ENCODE peak calls at places on chromosomes 5 and 9, in six cellular contexts. S, G, C, I, K and H are unnamed samples.

GRCh38 chr5:17379188-17379951 is 118.7 kb upstream of the TAF11L2 start:
- DNase-seq in S (no peak), G (no peak), C (no peak), I (no peak), K (peak; percentile 7), H (peak; percentile 49)

GRCh38 chr9:21976334-21976875 is 17.8 kb downstream of the CDKN2A start:
- DNase-seq in S (no peak), G (no peak), C (no peak), I (no peak), K (no peak), H (no peak)

GRCh38 chr9:113302792-113303418 is at the start of gene RNF183:
- DNase-seq in S (no peak), G (no peak), C (no peak), I (peak; percentile 52), K (no peak), H (no peak)

GRCh38 chr9:120531683-120532300 is 48.2 kb downstream of the CDK5RAP2 start:
- DNase-seq in S (no peak), G (no peak), C (no peak), I (no peak), K (peak; percentile 36), H (peak; percentile 25)

GRCh38 chr9:71243951-71244350 is 122.5 kb upstream of the TRPM3 start:
- DNase-seq in S (no peak), G (no peak), C (no peak), I (no peak), K (no peak), H (no peak)

GRCh38 chr5:144972317-144972716 is 801.6 kb downstream of the KCTD16 start:
- DNase-seq in S (no peak), G (no peak), C (no peak), I (no peak), K (no peak), H (no peak)

GRCh38 chr5:56481147-56481997 is 248.2 kb upstream of the ANKRD55 start:
- DNase-seq in S (peak; percentile 35), G (peak; percentile 89), C (peak; percentile 65), I (peak; percentile 65), K (no peak), H (peak; percentile 73)

GRCh38 chr9:136686794-136687711 is at the start of gene AGPAT2:
- DNase-seq in S (peak; percentile 43), G (peak; percentile 95), C (peak; percentile 94), I (no peak), K (peak; percentile 33), H (peak; percentile 70)

GRCh38 chr9:114002271-114002985 is 75.7 kb downstream of the AMBP start:
- DNase-seq in S (no peak), G (no peak), C (no peak), I (peak; percentile 23), K (no peak), H (no peak)

GRCh38 chr5:113085084-113085414 is 108.5 kb downstream of the DCP2 start:
- DNase-seq in S (no peak), G (no peak), C (no peak), I (no peak), K (no peak), H (no peak)

GRCh38 chr5:146076455-146076854 is 28.9 kb downstream of the PLAC8L1 start:
- DNase-seq in S (no peak), G (no peak), C (no peak), I (no peak), K (no peak), H (no peak)

GRCh38 chr9:137014166-137014565 is 13.9 kb downstream of the ABCA2 start:
- DNase-seq in S (no peak), G (no peak), C (no peak), I (no peak), K (no peak), H (no peak)

GRCh38 chr5:38845555-38846378 is at the start of gene OSMR:
- DNase-seq in S (peak; percentile 32), G (peak; percentile 97), C (no peak), I (peak; percentile 72), K (peak; percentile 2), H (no peak)

GRCh38 chr9:86279839-86280238 is 2.5 kb downstream of the ISCA1 start:
- DNase-seq in S (no peak), G (no peak), C (no peak), I (no peak), K (no peak), H (no peak)

GRCh38 chr5:90326995-90327394 is 82.6 kb downstream of the CETN3 start:
- DNase-seq in S (no peak), G (no peak), C (no peak), I (no peak), K (no peak), H (peak; percentile 20)

GRCh38 chr5:168647083-168647482 is 67.9 kb upstream of the PANK3 start:
- DNase-seq in S (no peak), G (no peak), C (no peak), I (no peak), K (no peak), H (no peak)

GRCh38 chr9:80213613-80214012 is 641.8 kb downstream of the TLE4 start:
- DNase-seq in S (no peak), G (no peak), C (no peak), I (no peak), K (no peak), H (no peak)

GRCh38 chr5:425714-426113 is 17.3 kb upstream of the EXOC3 start:
- DNase-seq in S (no peak), G (no peak), C (no peak), I (no peak), K (peak; percentile 48), H (peak; percentile 85)

GRCh38 chr5:174920906-174921550 is 196.6 kb downstream of the MSX2 start:
- DNase-seq in S (no peak), G (no peak), C (no peak), I (no peak), K (no peak), H (no peak)

GRCh38 chr9:126986506-126986951 is 71.9 kb downstream of the RALGPS1 start:
- DNase-seq in S (no peak), G (no peak), C (no peak), I (no peak), K (no peak), H (no peak)

GRCh38 chr9:73079326-73079725 is 72.3 kb upstream of the ANXA1 start:
- DNase-seq in S (no peak), G (no peak), C (no peak), I (no peak), K (no peak), H (no peak)

GRCh38 chr9:129333961-129334743 is 156.1 kb upstream of the IER5L start:
- DNase-seq in S (peak; percentile 59), G (peak; percentile 97), C (no peak), I (peak; percentile 90), K (no peak), H (no peak)

GRCh38 chr5:39523821-39524220 is 99.0 kb upstream of the DAB2 start:
- DNase-seq in S (no peak), G (no peak), C (no peak), I (no peak), K (no peak), H (no peak)

GRCh38 chr5:26582350-26583040 is 455.9 kb downstream of the CDH9 start:
- DNase-seq in S (no peak), G (no peak), C (no peak), I (no peak), K (no peak), H (no peak)

GRCh38 chr9:108439967-108440366 is 415.8 kb downstream of the ACTL7B start:
- DNase-seq in S (no peak), G (no peak), C (no peak), I (no peak), K (no peak), H (no peak)

GRCh38 chr9:76302543-76302942 is 91.7 kb downstream of the RFK start:
- DNase-seq in S (no peak), G (no peak), C (no peak), I (no peak), K (no peak), H (no peak)

GRCh38 chr9:120490888-120491595 is 88.9 kb downstream of the CDK5RAP2 start:
- DNase-seq in S (no peak), G (no peak), C (peak; percentile 18), I (no peak), K (no peak), H (no peak)

GRCh38 chr5:157449011-157449723 is 10.8 kb upstream of the NIPAL4 start:
- DNase-seq in S (no peak), G (peak; percentile 92), C (no peak), I (peak; percentile 26), K (peak; percentile 6), H (no peak)

GRCh38 chr5:173640166-173640804 is 23.8 kb upstream of the BOD1 start:
- DNase-seq in S (no peak), G (no peak), C (no peak), I (no peak), K (no peak), H (no peak)

GRCh38 chr5:178695560-178695959 is 34.9 kb downstream of the ZNF354A start:
- DNase-seq in S (no peak), G (no peak), C (no peak), I (no peak), K (no peak), H (no peak)

GRCh38 chr5:150469718-150470470 is 20.4 kb upstream of the RPS14 start:
- DNase-seq in S (no peak), G (no peak), C (no peak), I (no peak), K (no peak), H (no peak)

GRCh38 chr5:178460598-178461425 is 129.4 kb downstream of the COL23A1 start:
- DNase-seq in S (peak; percentile 92), G (peak; percentile 94), C (peak; percentile 59), I (peak; percentile 92), K (no peak), H (no peak)

GRCh38 chr5:114782869-114783268 is 386.8 kb downstream of the TRIM36 start:
- DNase-seq in S (no peak), G (peak; percentile 78), C (no peak), I (no peak), K (no peak), H (no peak)